ENCODE peak calls at places on chromosome 13, in four cellular contexts. G is pons, I is progenitor cell of endocrine pancreas, D is EL. C is an unnamed sample.

GRCh38 chr13:24134772-24135171 is 25.7 kb upstream of the SPATA13 start:
- DNase-seq in D (peak), G (no peak), I (no peak), C (no peak)

GRCh38 chr13:35162420-35162819 is 220.3 kb downstream of the NBEA start:
- DNase-seq in I (no peak), D (no peak), G (no peak), C (no peak)

GRCh38 chr13:43374621-43375020 is 351.2 kb downstream of the DNAJC15 start:
- DNase-seq in G (no peak), D (peak), I (no peak), C (no peak)

GRCh38 chr13:33487575-33488243 is 202.2 kb upstream of the STARD13 start:
- DNase-seq in G (peak), D (peak), I (no peak), C (no peak)

GRCh38 chr13:43665388-43665787 is 121.4 kb downstream of the ENOX1 start:
- DNase-seq in I (no peak), D (no peak), G (no peak), C (no peak)

GRCh38 chr13:45995245-45995644 is 57.3 kb downstream of the ZC3H13 start:
- DNase-seq in G (no peak), I (no peak), D (no peak), C (no peak)

GRCh38 chr13:27556109-27556508 is 64.2 kb downstream of the LNX2 start:
- DNase-seq in I (no peak), D (peak), G (peak), C (peak)

GRCh38 chr13:36297259-36297599 is 385 bp downstream of the CCDC169 start:
- DNase-seq in I (no peak), G (no peak), D (peak), C (no peak)

GRCh38 chr13:40331802-40332201 is 334.6 kb downstream of the FOXO1 start:
- DNase-seq in I (no peak), G (no peak), D (no peak), C (no peak)

GRCh38 chr13:103926118-103926517 is 859.9 kb upstream of the SLC10A2 start:
- DNase-seq in D (no peak), G (no peak), I (no peak), C (no peak)

GRCh38 chr13:31204592-31204991 is 4.8 kb downstream of the B3GLCT start:
- DNase-seq in I (no peak), D (peak), G (no peak), C (no peak)

GRCh38 chr13:26219726-26220125 is 2.4 kb downstream of the RNF6 start:
- DNase-seq in G (no peak), I (no peak), D (peak), C (no peak)

GRCh38 chr13:100454876-100455275 is 133.7 kb downstream of the GGACT start:
- DNase-seq in I (no peak), G (no peak), D (peak), C (no peak)

GRCh38 chr13:98751397-98752110 is 918 bp downstream of the SLC15A1 start:
- DNase-seq in G (no peak), I (no peak), D (peak), C (no peak)

GRCh38 chr13:90493667-90494066 is 853.8 kb upstream of the MIR17HG start:
- DNase-seq in I (no peak), G (no peak), D (no peak), C (no peak)

GRCh38 chr13:106529415-106530208 is 5.8 kb downstream of the EFNB2 start:
- DNase-seq in I (no peak), G (no peak), D (no peak), C (no peak)